ENCODE peak calls at places on chromosome X, in seven cellular contexts. X, H, R, N, E, Z and J are unnamed samples.

GRCh38 chrX:153460826-153461225 is 9.6 kb downstream of the HAUS7 start:
- DNase-seq in Z (peak), E (no peak), R (peak), N (peak), X (peak), H (peak), J (peak)

GRCh38 chrX:113741744-113742143 is 842.1 kb upstream of the HTR2C start:
- DNase-seq in H (peak), N (no peak), E (no peak), X (peak), R (peak), Z (no peak), J (no peak)

GRCh38 chrX:24260827-24261550 is 52.9 kb downstream of the SUPT20HL2 start:
- DNase-seq in H (peak), R (no peak), E (no peak), N (no peak), Z (peak), X (no peak), J (peak)

GRCh38 chrX:24466025-24466424 is 939 bp downstream of the PDK3 start:
- DNase-seq in R (no peak), N (no peak), Z (no peak), H (no peak), X (no peak), E (no peak), J (no peak)

GRCh38 chrX:77938083-77938482 is 27.6 kb downstream of the ATP7A start:
- DNase-seq in R (no peak), E (no peak), Z (no peak), H (no peak), N (no peak), X (no peak), J (no peak)

GRCh38 chrX:13793897-13794296 is 23.0 kb downstream of the GPM6B start:
- DNase-seq in X (no peak), Z (no peak), H (no peak), R (no peak), N (no peak), E (no peak), J (no peak)

GRCh38 chrX:127877358-127877757 is 174.8 kb downstream of the ACTRT1 start:
- DNase-seq in R (no peak), E (no peak), Z (no peak), H (no peak), N (no peak), X (no peak), J (no peak)

GRCh38 chrX:5051831-5052491 is 1176.7 kb downstream of the NLGN4X start:
- DNase-seq in X (peak), H (no peak), R (peak), Z (peak), E (no peak), N (peak), J (peak)

GRCh38 chrX:133859336-133859735 is 126.1 kb downstream of the GPC3 start:
- DNase-seq in H (no peak), E (no peak), X (no peak), Z (no peak), R (no peak), N (no peak), J (no peak)

GRCh38 chrX:131677655-131678628 is 134.1 kb downstream of the OR13H1 start:
- DNase-seq in X (peak), N (peak), Z (peak), H (peak), R (peak), E (peak), J (peak)

GRCh38 chrX:50971390-50971789 is 60.9 kb downstream of the BMP15 start:
- DNase-seq in Z (no peak), R (no peak), E (no peak), N (peak), X (no peak), H (no peak), J (no peak)

GRCh38 chrX:107826286-107827136 is 845 bp downstream of the MID2 start:
- DNase-seq in Z (peak), N (peak), H (peak), E (peak), X (peak), R (peak), J (peak)

GRCh38 chrX:9163153-9163790 is 129.3 kb upstream of the FAM9B start:
- DNase-seq in Z (no peak), R (no peak), N (no peak), H (no peak), X (peak), E (peak), J (no peak)

GRCh38 chrX:52852110-52852872 is 15.6 kb downstream of the XAGE3 start:
- DNase-seq in R (no peak), H (no peak), E (no peak), N (peak), X (peak), Z (no peak), J (no peak)

GRCh38 chrX:110755061-110755460 is 40.6 kb downstream of the CHRDL1 start:
- DNase-seq in R (no peak), Z (no peak), E (no peak), N (no peak), H (no peak), X (no peak), J (no peak)

GRCh38 chrX:130658310-130658709 is 244.7 kb downstream of the ENOX2 start:
- DNase-seq in Z (no peak), N (no peak), E (no peak), H (no peak), X (no peak), R (no peak), J (no peak)

GRCh38 chrX:45771114-45771513 is 570.4 kb upstream of the DIPK2B start:
- DNase-seq in R (no peak), E (no peak), Z (no peak), N (peak), H (peak), X (peak), J (peak)